ENCODE peak calls at places on chromosomes 1 and 21, in seven cellular contexts. D, Y, E, S, P, A and R are unnamed samples.

GRCh38 chr1:31397360-31398095 is 15.5 kb upstream of the SERINC2 start:
- DNase-seq in E (peak; percentile 56), Y (peak; percentile 55), P (no peak), D (no peak), S (no peak), A (no peak), R (no peak)

GRCh38 chr1:25631750-25632495 is 15.3 kb downstream of the MAN1C1 start:
- DNase-seq in D (no peak), E (no peak), A (no peak), P (peak; percentile 51), Y (no peak), S (no peak), R (no peak)

GRCh38 chr1:163703794-163704193 is 382.0 kb downstream of the NUF2 start:
- DNase-seq in S (no peak), A (no peak), D (no peak), P (no peak), E (peak; percentile 42), Y (no peak), R (no peak)

GRCh38 chr1:36448530-36449051 is 1.7 kb downstream of the OSCP1 start:
- DNase-seq in S (no peak), P (no peak), E (peak; percentile 60), A (no peak), D (no peak), Y (peak; percentile 17), R (no peak)

GRCh38 chr1:33819290-33819912 is 44.5 kb upstream of the HMGB4 start:
- DNase-seq in S (no peak), A (no peak), D (no peak), E (no peak), P (no peak), Y (no peak), R (no peak)

GRCh38 chr21:27419153-27419552 is 452.3 kb upstream of the ADAMTS5 start:
- DNase-seq in A (no peak), P (no peak), D (no peak), E (no peak), S (no peak), Y (no peak), R (no peak)

GRCh38 chr1:205810448-205811157 is 2.4 kb downstream of the SLC41A1 start:
- DNase-seq in D (no peak), E (no peak), A (no peak), Y (peak; percentile 31), S (no peak), P (no peak), R (no peak)

GRCh38 chr1:119715542-119715941 is 3.8 kb downstream of the PHGDH start:
- DNase-seq in Y (peak; percentile 36), S (no peak), E (no peak), D (no peak), P (no peak), A (no peak), R (no peak)

GRCh38 chr1:248757784-248758195 is 2.2 kb upstream of the LYPD8 start:
- DNase-seq in S (no peak), P (no peak), E (no peak), A (no peak), D (no peak), Y (no peak), R (no peak)

GRCh38 chr1:157073944-157074685 is 25.5 kb downstream of the ETV3L start:
- DNase-seq in E (peak; percentile 54), A (peak; percentile 75), D (peak; percentile 86), Y (peak; percentile 86), S (peak; percentile 32), P (peak; percentile 70), R (no peak)

GRCh38 chr1:229109320-229109761 is 161.6 kb upstream of the RAB4A start:
- DNase-seq in D (no peak), A (peak; percentile 55), Y (no peak), S (no peak), E (no peak), P (no peak), R (no peak)

GRCh38 chr1:178916448-178917174 is 45.7 kb upstream of the ANGPTL1 start:
- DNase-seq in E (no peak), Y (no peak), D (no peak), S (no peak), P (no peak), A (no peak), R (no peak)

GRCh38 chr1:21319447-21320407 is 29.5 kb upstream of the ECE1 start:
- DNase-seq in D (no peak), Y (peak; percentile 36), P (no peak), A (no peak), E (no peak), S (no peak), R (no peak)

GRCh38 chr1:224459051-224459450 is 24.5 kb upstream of the WDR26 start:
- DNase-seq in D (no peak), Y (no peak), E (no peak), P (no peak), S (no peak), A (no peak), R (no peak)

GRCh38 chr1:199733125-199733524 is 294.4 kb upstream of the NR5A2 start:
- DNase-seq in P (no peak), E (peak; percentile 59), S (no peak), A (no peak), Y (no peak), D (no peak), R (no peak)

GRCh38 chr1:157751283-157751682 is 25.6 kb downstream of the FCRL2 start:
- DNase-seq in D (no peak), E (no peak), S (no peak), Y (no peak), P (no peak), A (no peak), R (no peak)

GRCh38 chr1:118381197-118381596 is 196.2 kb upstream of the SPAG17 start:
- DNase-seq in P (no peak), A (no peak), Y (no peak), S (no peak), E (no peak), D (no peak), R (no peak)

GRCh38 chr1:109425391-109425790 is 857 bp downstream of the PSMA5 start:
- DNase-seq in E (peak; percentile 14), Y (peak; percentile 54), A (no peak), D (no peak), S (no peak), P (no peak), R (no peak)

GRCh38 chr1:168257397-168257796 is 23.3 kb upstream of the TBX19 start:
- DNase-seq in D (no peak), Y (no peak), P (no peak), S (no peak), E (no peak), A (no peak), R (no peak)

GRCh38 chr1:194194724-194195123 is 1008.3 kb upstream of the B3GALT2 start:
- DNase-seq in E (no peak), D (no peak), A (no peak), P (no peak), S (no peak), Y (no peak), R (no peak)

GRCh38 chr21:45098867-45099266 is 24.5 kb downstream of the ADARB1 start:
- DNase-seq in D (no peak), P (no peak), Y (peak; percentile 20), E (no peak), S (no peak), A (no peak), R (no peak)

GRCh38 chr1:47437518-47438320 is at the start of gene FOXD2:
- DNase-seq in D (peak; percentile 94), A (peak; percentile 92), Y (peak; percentile 92), P (peak; percentile 76), E (peak; percentile 86), S (peak; percentile 24), R (peak; percentile 83)
- H3K27ac ChIP-seq in D (peak within 1 kb of the TSS; percentile 49), A (peak within 1 kb of the TSS; percentile 77), Y (peak within 1 kb of the TSS; percentile 11), P (peak within 1 kb of the TSS; percentile 47), E (peak within 1 kb of the TSS; percentile 56), S (no peak within 1 kb of the TSS), R (peak within 1 kb of the TSS; percentile 79)

DNA sequence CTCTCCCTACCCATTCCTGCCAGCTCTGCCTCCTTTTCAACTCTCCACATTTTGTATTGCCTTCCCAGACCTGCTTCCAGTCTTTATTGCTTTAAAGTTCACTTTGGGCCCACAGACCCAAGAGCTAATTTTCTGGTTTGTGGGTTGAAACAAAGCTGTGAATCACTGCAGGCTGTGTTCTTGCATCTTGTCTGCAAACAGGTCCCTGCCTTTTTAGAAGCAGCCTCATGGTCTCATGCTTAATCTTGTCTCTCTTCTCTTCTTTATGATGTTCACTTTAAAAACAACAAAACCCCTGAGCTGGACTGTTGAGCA is 3.8 kb downstream of the BTG2 start:
- DNase-seq in E (no peak), S (no peak), A (no peak), D (no peak), Y (no peak), P (no peak), R (peak; percentile 36)
- H3K4me3 ChIP-seq in E (no peak overlapping the region), S (no peak overlapping the region), A (no peak overlapping the region), D (peak overlapping the region; percentile 68), Y (no peak overlapping the region), P (no peak overlapping the region), R (peak overlapping the region; percentile 90)

GRCh38 chr1:94068096-94068830 is 52.7 kb downstream of the ABCA4 start:
- DNase-seq in Y (peak; percentile 38), A (no peak), E (peak; percentile 48), S (no peak), D (no peak), P (no peak), R (no peak)

GRCh38 chr1:94069649-94070285 is 51.2 kb downstream of the ABCA4 start:
- DNase-seq in S (no peak), P (no peak), A (no peak), D (no peak), Y (no peak), E (no peak), R (no peak)

GRCh38 chr1:94067196-94067595 is 53.8 kb downstream of the ABCA4 start:
- DNase-seq in A (no peak), S (peak; percentile 74), P (no peak), D (no peak), Y (no peak), E (no peak), R (no peak)

GRCh38 chr1:94070746-94071318 is 50.1 kb downstream of the ABCA4 start:
- DNase-seq in D (no peak), E (no peak), S (no peak), A (no peak), Y (no peak), P (peak; percentile 26), R (no peak)

GRCh38 chr1:94068831-94069648 is 51.9 kb downstream of the ABCA4 start:
- DNase-seq in S (peak; percentile 62), Y (no peak), P (no peak), E (no peak), A (no peak), D (peak; percentile 85), R (no peak)
- H3K27me3 ChIP-seq in S (no peaks in the 10 kb centered on the region), Y (no peaks in the 10 kb centered on the region), P (no peaks in the 10 kb centered on the region), E (no peaks in the 10 kb centered on the region), A (no peaks in the 10 kb centered on the region), D (no peaks in the 10 kb centered on the region), R (no peaks in the 10 kb centered on the region)

DNA sequence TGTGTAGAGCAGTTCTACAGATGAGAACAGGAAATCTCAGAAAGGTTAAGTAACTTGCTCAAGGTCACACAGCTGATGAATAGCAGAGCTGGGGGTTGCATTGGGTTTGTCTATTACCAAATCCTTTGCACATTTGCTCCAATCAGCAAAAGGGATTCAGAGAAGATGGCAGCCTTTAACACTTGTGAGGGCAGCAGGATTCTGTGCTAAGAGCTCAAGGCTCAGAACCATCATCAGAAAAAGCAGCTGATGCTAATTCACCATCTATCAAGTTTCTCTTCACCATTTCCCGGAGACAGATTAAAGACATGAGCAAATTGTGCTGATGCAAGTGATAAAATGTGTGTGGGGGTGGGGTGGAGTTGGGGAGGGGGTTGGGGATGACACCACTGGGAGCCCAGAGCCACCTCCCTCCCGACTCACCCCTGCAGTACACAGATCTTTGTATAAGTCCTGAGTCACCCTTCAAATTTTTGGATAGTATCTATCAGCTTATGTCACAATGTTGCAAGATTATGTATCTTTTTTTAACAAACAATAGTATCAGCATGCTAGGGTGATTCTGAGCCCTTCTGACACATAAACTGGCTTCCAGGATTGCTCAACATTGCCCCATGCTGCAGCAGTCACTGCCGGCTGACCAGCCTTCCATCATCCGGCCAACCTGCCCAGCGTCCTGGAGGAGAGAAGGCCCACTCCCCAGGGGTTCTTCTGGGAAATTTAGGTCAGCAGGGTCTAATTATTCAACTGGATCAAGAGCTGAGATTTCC is 2.8 kb upstream of the SPSB1 start:
- DNase-seq in P (peak; percentile 71), Y (peak; percentile 94), S (peak; percentile 71), D (peak; percentile 31), E (peak; percentile 92), A (peak; percentile 73), R (peak; percentile 70)
- H3K27ac ChIP-seq in P (peak overlapping the region; percentile 95), Y (peak overlapping the region; percentile 87), S (peak overlapping the region; percentile 65), D (no peak overlapping the region), E (peak overlapping the region; percentile 35), A (peak overlapping the region; percentile 83), R (peak overlapping the region; percentile 84)